ENCODE peak calls at places on chromosomes 13 and 19, in seven cellular contexts. V, P, E, O, N, Y and D are unnamed samples.

GRCh38 chr13:26254583-26255102 is 714 bp downstream of the CDK8 start:
- DNase-seq in Y (peak), P (peak), O (no peak), V (peak), N (peak), E (peak), D (peak)

GRCh38 chr19:41427647-41428480 is 690 bp upstream of the B3GNT8 start:
- DNase-seq in Y (peak), O (no peak), N (no peak), P (no peak), V (peak), E (peak), D (peak)

GRCh38 chr13:47005761-47006414 is 109.0 kb upstream of the HTR2A start:
- DNase-seq in O (no peak), N (no peak), Y (no peak), P (no peak), E (no peak), V (no peak), D (no peak)

GRCh38 chr13:96052655-96053002 is 572 bp downstream of the UGGT2 start:
- DNase-seq in V (peak), E (no peak), O (peak), P (no peak), N (peak), Y (no peak), D (peak)

GRCh38 chr13:51244637-51245405 is 22.6 kb downstream of the FAM124A start:
- DNase-seq in O (no peak), P (no peak), V (peak), E (no peak), N (no peak), Y (no peak), D (no peak)

GRCh38 chr19:51651216-51651846 is 4.7 kb upstream of the SIGLEC14 start:
- DNase-seq in E (no peak), N (no peak), P (no peak), O (no peak), Y (no peak), V (no peak), D (peak)

GRCh38 chr19:48881741-48882657 is 9.8 kb downstream of the PPP1R15A start:
- DNase-seq in E (no peak), Y (peak), N (peak), O (no peak), P (no peak), V (peak), D (peak)

GRCh38 chr19:21850636-21851255 is 14.8 kb upstream of the ZNF43 start:
- DNase-seq in Y (no peak), P (no peak), N (no peak), O (no peak), V (peak), E (no peak), D (no peak)

GRCh38 chr19:41324921-41325639 is 15.1 kb downstream of the CCDC97 start:
- DNase-seq in Y (no peak), E (no peak), V (peak), O (no peak), P (no peak), N (no peak), D (no peak)

GRCh38 chr19:4139614-4140236 is 13.7 kb upstream of the CREB3L3 start:
- DNase-seq in E (peak), V (peak), N (peak), O (no peak), P (peak), Y (peak), D (peak)

GRCh38 chr13:43473437-43473836 is 313.3 kb downstream of the ENOX1 start:
- DNase-seq in O (no peak), E (no peak), V (peak), N (no peak), Y (no peak), P (no peak), D (no peak)

GRCh38 chr13:109336730-109337129 is 449.7 kb downstream of the IRS2 start:
- DNase-seq in O (peak), P (no peak), N (no peak), E (no peak), Y (no peak), V (peak), D (no peak)

GRCh38 chr13:48748681-48749080 is 95.0 kb downstream of the CYSLTR2 start:
- DNase-seq in Y (no peak), E (no peak), O (no peak), N (no peak), P (no peak), V (no peak), D (no peak)

GRCh38 chr19:55437410-55437809 is 5.7 kb downstream of the SHISA7 start:
- DNase-seq in N (no peak), E (no peak), O (no peak), V (peak), Y (no peak), P (no peak), D (peak)

GRCh38 chr13:65504213-65504612 is 1725.9 kb downstream of the PCDH9 start:
- DNase-seq in Y (no peak), P (no peak), O (no peak), N (no peak), V (no peak), E (no peak), D (no peak)

GRCh38 chr19:1942934-1943555 is 2.1 kb downstream of the CSNK1G2 start:
- DNase-seq in Y (no peak), N (peak), P (no peak), O (no peak), V (no peak), E (no peak), D (no peak)

GRCh38 chr19:1680976-1681375 is 28.6 kb upstream of the TCF3 start:
- DNase-seq in N (no peak), V (no peak), O (no peak), E (no peak), Y (no peak), P (no peak), D (no peak)

GRCh38 chr19:43765109-43765876 is 10.5 kb upstream of the SMG9 start:
- DNase-seq in Y (peak), V (peak), E (peak), O (peak), P (peak), N (peak), D (no peak)

GRCh38 chr19:4567584-4568071 is 8.1 kb upstream of the SEMA6B start:
- DNase-seq in E (peak), V (peak), Y (peak), N (peak), P (peak), O (no peak), D (peak)

GRCh38 chr19:44796701-44797115 is 12.2 kb upstream of the BCAM start:
- DNase-seq in Y (no peak), N (no peak), E (no peak), P (no peak), V (peak), O (no peak), D (no peak)

GRCh38 chr13:113066746-113067145 is 38.8 kb upstream of the F7 start:
- DNase-seq in E (no peak), Y (no peak), O (no peak), N (no peak), V (no peak), P (no peak), D (no peak)

GRCh38 chr19:30492581-30492980 is 120.4 kb downstream of the ZNF536 start:
- DNase-seq in N (no peak), Y (no peak), V (no peak), O (no peak), E (no peak), P (no peak), D (no peak)

GRCh38 chr13:89609318-89609717 is 1738.2 kb upstream of the MIR17HG start:
- DNase-seq in P (no peak), O (no peak), E (no peak), V (no peak), N (no peak), Y (no peak), D (no peak)

GRCh38 chr13:20351279-20352022 is 119.3 kb upstream of the GJB6 start:
- DNase-seq in E (no peak), O (peak), P (no peak), N (no peak), V (no peak), Y (no peak), D (peak)

GRCh38 chr19:2089001-2089711 is 7.0 kb downstream of the MOB3A start:
- DNase-seq in N (peak), O (no peak), Y (no peak), E (no peak), V (no peak), P (no peak), D (peak)

GRCh38 chr13:27014406-27015359 is 156.9 kb downstream of the USP12 start:
- DNase-seq in O (no peak), N (no peak), V (no peak), P (no peak), E (no peak), Y (no peak), D (no peak)